ENCODE peak calls at places on chromosomes 7 and 10, in ten cellular contexts. B, G, W, Y, M, P, I, A, U and C are unnamed samples.

GRCh38 chr7:37832194-37832593 is 16.2 kb upstream of the NME8 start:
- DNase-seq in B (no peak), G (peak; percentile 87), W (no peak), Y (no peak), M (no peak), P (peak; percentile 98), I (no peak), A (peak; percentile 31), U (no peak), C (no peak)

GRCh38 chr10:7362451-7362850 is 48.4 kb downstream of the SFMBT2 start:
- DNase-seq in B (no peak), G (peak; percentile 24), W (no peak), Y (no peak), M (peak; percentile 38), P (no peak), I (no peak), A (no peak), U (no peak), C (no peak)

GRCh38 chr10:73117976-73118743 is 7.9 kb downstream of the NUDT13 start:
- DNase-seq in B (no peak), G (peak; percentile 15), W (no peak), Y (no peak), M (peak; percentile 74), P (peak; percentile 12), I (no peak), A (no peak), U (peak; percentile 70), C (no peak)

GRCh38 chr10:124557648-124558338 is 96.2 kb downstream of the LHPP start:
- DNase-seq in B (no peak), G (peak; percentile 13), W (no peak), Y (no peak), M (no peak), P (no peak), I (no peak), A (no peak), U (no peak), C (no peak)

GRCh38 chr10:54133201-54133600 is 667.8 kb downstream of the PCDH15 start:
- DNase-seq in B (peak; percentile 7), G (no peak), W (no peak), Y (no peak), M (no peak), P (no peak), I (no peak), A (no peak), U (no peak), C (no peak)

GRCh38 chr10:95423327-95424005 is 132.7 kb upstream of the PDLIM1 start:
- DNase-seq in B (no peak), G (no peak), W (no peak), Y (no peak), M (no peak), P (no peak), I (no peak), A (no peak), U (no peak), C (no peak)

GRCh38 chr7:150514748-150515222 is at the start of gene GIMAP7:
- DNase-seq in B (no peak), G (no peak), W (no peak), Y (no peak), M (no peak), P (no peak), I (peak; percentile 34), A (no peak), U (no peak), C (no peak)

GRCh38 chr10:112949875-112950507 is at the start of gene TCF7L2:
- DNase-seq in B (peak; percentile 99), G (peak; percentile 99), W (peak; percentile 90), Y (peak; percentile 92), M (peak; percentile 98), P (peak; percentile 93), I (peak; percentile 67), A (peak; percentile 96), U (peak; percentile 96), C (peak; percentile 83)

GRCh38 chr10:32377458-32378370 is 30.8 kb upstream of the EPC1 start:
- DNase-seq in B (peak; percentile 7), G (peak; percentile 51), W (no peak), Y (peak; percentile 44), M (peak; percentile 63), P (peak; percentile 63), I (no peak), A (no peak), U (peak; percentile 50), C (peak; percentile 19)

GRCh38 chr10:73838827-73839226 is 27.4 kb upstream of the NDST2 start:
- DNase-seq in B (no peak), G (no peak), W (no peak), Y (peak; percentile 56), M (peak; percentile 55), P (no peak), I (no peak), A (no peak), U (peak; percentile 46), C (no peak)

GRCh38 chr10:60737242-60737641 is 41.0 kb upstream of the CDK1 start:
- DNase-seq in B (no peak), G (no peak), W (no peak), Y (no peak), M (no peak), P (no peak), I (no peak), A (no peak), U (no peak), C (no peak)

GRCh38 chr7:64888561-64888900 is 14.5 kb upstream of the ZNF273 start:
- DNase-seq in B (no peak), G (no peak), W (no peak), Y (peak; percentile 21), M (no peak), P (no peak), I (no peak), A (peak; percentile 26), U (no peak), C (no peak)

GRCh38 chr10:112951349-112952281 is 1.6 kb downstream of the TCF7L2 start:
- DNase-seq in B (peak; percentile 83), G (peak; percentile 86), W (peak; percentile 62), Y (peak; percentile 40), M (peak; percentile 78), P (peak; percentile 23), I (peak; percentile 30), A (peak; percentile 55), U (peak; percentile 84), C (peak; percentile 29)

GRCh38 chr7:94394399-94395140 is at the start of gene COL1A2:
- DNase-seq in B (peak; percentile 70), G (peak; percentile 99), W (peak; percentile 38), Y (peak; percentile 95), M (peak; percentile 98), P (no peak), I (peak; percentile 3), A (peak; percentile 32), U (no peak), C (no peak)

GRCh38 chr7:101549734-101550133 is 79.4 kb downstream of the MYL10 start:
- DNase-seq in B (no peak), G (no peak), W (no peak), Y (peak; percentile 1), M (no peak), P (no peak), I (no peak), A (no peak), U (no peak), C (no peak)